ENCODE peak calls at places on chromosome 18, in six cellular contexts. T is uterus, G is upper lobe of right lung, B is neural progenitor cell, C is PC-9, O is neuronal stem cell. P is an unnamed sample.

GRCh38 chr18:22019193-22019592 is 150.2 kb upstream of the GATA6 start:
- DNase-seq in G (no peak), C (no peak), B (no peak), T (no peak), O (no peak), P (no peak)

GRCh38 chr18:1361931-1362330 is 457.3 kb downstream of the ADCYAP1 start:
- DNase-seq in B (no peak), G (no peak), C (no peak), T (no peak), O (no peak), P (no peak)

GRCh38 chr18:33866386-33866785 is 288.4 kb downstream of the ASXL3 start:
- DNase-seq in G (no peak), B (no peak), O (no peak), C (no peak), T (no peak), P (no peak)

GRCh38 chr18:67583621-67584020 is 67.1 kb upstream of the DSEL start:
- DNase-seq in O (no peak), T (no peak), G (no peak), C (no peak), B (no peak), P (no peak)

GRCh38 chr18:12883003-12883683 is 894 bp downstream of the PTPN2 start:
- DNase-seq in T (no peak), O (no peak), C (no peak), B (peak), G (no peak), P (no peak)

GRCh38 chr18:52046842-52047241 is 293.2 kb upstream of the DCC start:
- DNase-seq in T (no peak), G (no peak), O (peak), C (no peak), B (peak), P (no peak)

GRCh38 chr18:24333116-24333515 is 64.5 kb downstream of the OSBPL1A start:
- DNase-seq in B (no peak), T (no peak), O (no peak), C (no peak), G (no peak), P (no peak)

GRCh38 chr18:6363216-6363615 is 51.5 kb downstream of the L3MBTL4 start:
- DNase-seq in G (no peak), C (no peak), O (no peak), T (no peak), B (no peak), P (no peak)

GRCh38 chr18:13147146-13147545 is 71.4 kb upstream of the LDLRAD4 start:
- DNase-seq in G (no peak), O (no peak), T (no peak), C (no peak), B (no peak), P (no peak)

GRCh38 chr18:60232541-60232940 is 140.0 kb downstream of the MC4R start:
- DNase-seq in G (no peak), T (no peak), B (no peak), C (peak), O (no peak), P (no peak)

GRCh38 chr18:34862561-34862960 is 152.5 kb downstream of the DTNA start:
- DNase-seq in O (no peak), B (no peak), C (no peak), T (no peak), G (no peak), P (no peak)

GRCh38 chr18:55421612-55422381 is 166.2 kb downstream of the TCF4 start:
- DNase-seq in T (peak), B (no peak), C (no peak), G (no peak), O (no peak), P (no peak)

GRCh38 chr18:55048892-55049291 is 89.6 kb upstream of the CCDC68 start:
- DNase-seq in O (no peak), G (no peak), T (no peak), C (peak), B (no peak), P (no peak)

GRCh38 chr18:46433121-46433826 is 223.7 kb downstream of the LOXHD1 start:
- DNase-seq in T (no peak), G (no peak), C (no peak), O (no peak), B (peak), P (no peak)

GRCh38 chr18:3075491-3075890 is 62.5 kb upstream of the LPIN2 start:
- DNase-seq in C (no peak), G (no peak), B (no peak), O (no peak), T (no peak), P (no peak)

GRCh38 chr18:23311346-23312103 is 141.6 kb upstream of the RIOK3 start:
- DNase-seq in T (peak), B (no peak), C (no peak), G (no peak), O (no peak), P (no peak)

GRCh38 chr18:56565596-56566355 is 72.6 kb downstream of the TXNL1 start:
- DNase-seq in O (no peak), T (peak), G (no peak), C (peak), B (no peak), P (no peak)

GRCh38 chr18:9861933-9862332 is 23.8 kb upstream of the TXNDC2 start:
- DNase-seq in C (no peak), O (no peak), T (no peak), G (no peak), B (no peak), P (no peak)

GRCh38 chr18:60196818-60197217 is 175.8 kb downstream of the MC4R start:
- DNase-seq in T (no peak), O (no peak), G (no peak), B (no peak), C (no peak), P (no peak)

GRCh38 chr18:31041346-31042067 is 1.0 kb downstream of the DSC3 start:
- DNase-seq in G (peak), T (no peak), O (peak), B (peak), C (no peak), P (peak)
- H3K4me3 ChIP-seq in G (no peak), T (no peak), O (no peak), B (peak), C (no peak), P (no peak)

DNA sequence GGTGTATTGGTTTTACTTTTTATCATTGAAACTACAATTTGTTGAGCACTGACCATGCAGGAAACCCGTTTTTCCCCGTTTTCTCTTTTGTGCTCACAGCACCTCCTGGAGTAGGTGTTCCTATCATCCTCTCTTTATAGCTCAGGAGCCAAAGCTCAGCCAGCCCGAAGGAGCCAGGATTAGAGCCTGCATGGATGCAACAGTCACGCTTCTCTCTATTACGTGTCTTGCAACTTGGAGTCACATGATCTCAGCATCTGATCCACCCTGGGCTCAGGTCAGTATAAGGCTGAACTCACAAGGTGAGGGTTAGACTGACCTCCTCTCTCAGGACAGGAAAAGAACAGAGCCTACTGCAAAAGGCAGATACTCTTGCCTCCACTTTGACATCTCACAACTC is 150.5 kb downstream of the MBP start:
- DNase-seq in T (no peak), C (no peak), O (no peak), G (no peak), B (no peak), P (no peak)
- H3K4me3 ChIP-seq in T (no peak), C (no peak), O (no peak), G (no peak), B (no peak), P (no peak)

GRCh38 chr18:78976697-78977626 is 2.7 kb upstream of the SALL3 start:
- DNase-seq in T (no peak), C (no peak), B (peak), O (no peak), G (no peak), P (peak)
- H3K4me3 ChIP-seq in T (no peak), C (no peak), B (peak), O (no peak), G (no peak), P (no peak)

GRCh38 chr18:47749195-47749973 is 181.1 kb downstream of the SMAD2 start:
- DNase-seq in O (peak), G (peak), B (peak), T (peak), C (no peak), P (peak)
- H3K4me3 ChIP-seq in O (peak), G (peak), B (peak), T (peak), C (no peak), P (no peak)

GRCh38 chr18:11752116-11752911 is 63.2 kb downstream of the GNAL start:
- DNase-seq in G (no peak), T (no peak), O (peak), B (peak), C (no peak), P (no peak)
- H3K4me3 ChIP-seq in G (peak), T (peak), O (no peak), B (peak), C (no peak), P (no peak)

GRCh38 chr18:48922801-48923730 is 27.7 kb downstream of the SMAD7 start:
- DNase-seq in G (peak), B (peak), T (peak), C (no peak), O (no peak), P (peak)
- H3K4me3 ChIP-seq in G (peak), B (no peak), T (peak), C (no peak), O (no peak), P (no peak)

GRCh38 chr18:58396144-58396543 is 232.7 kb downstream of the ALPK2 start:
- DNase-seq in T (no peak), G (no peak), O (no peak), C (no peak), B (no peak), P (no peak)
- H3K4me3 ChIP-seq in T (no peak), G (no peak), O (no peak), C (no peak), B (no peak), P (no peak)